ENCODE peak calls at places on chromosomes 2 and 18, in four cellular contexts. D is GM12878, I is IMR-90, X is SK-N-SH. G is an unnamed sample.

GRCh38 chr18:58541137-58541788 is 87.6 kb downstream of the ALPK2 start:
- DNase-seq in D (no peak), I (peak), X (no peak), G (peak)

GRCh38 chr2:70999362-70999761 is 4.7 kb upstream of the TEX261 start:
- DNase-seq in D (no peak), I (no peak), X (no peak), G (no peak)

GRCh38 chr2:239180526-239181073 is 220.2 kb downstream of the HDAC4 start:
- DNase-seq in D (no peak), I (no peak), X (no peak), G (no peak)

GRCh38 chr2:64369706-64370105 is 84.3 kb upstream of the LGALSL start:
- DNase-seq in D (no peak), I (no peak), X (no peak), G (no peak)

GRCh38 chr2:164703915-164704706 is 82.8 kb upstream of the GRB14 start:
- DNase-seq in D (no peak), I (no peak), X (no peak), G (no peak)

GRCh38 chr2:215019085-215019484 is 119.3 kb downstream of the ABCA12 start:
- DNase-seq in D (peak), I (no peak), X (no peak), G (no peak)

GRCh38 chr2:205461678-205462665 is 220.3 kb upstream of the NRP2 start:
- DNase-seq in D (no peak), I (peak), X (no peak), G (no peak)

GRCh38 chr2:69305712-69306611 is 81.1 kb downstream of the GFPT1 start:
- DNase-seq in D (no peak), I (no peak), X (peak), G (no peak)

GRCh38 chr2:217899231-217900009 is 103.4 kb downstream of the TNS1 start:
- DNase-seq in D (no peak), I (peak), X (peak), G (peak)

GRCh38 chr2:26707747-26708146 is 15.2 kb downstream of the KCNK3 start:
- DNase-seq in D (no peak), I (no peak), X (no peak), G (no peak)

GRCh38 chr18:28712172-28712571 is 535.2 kb upstream of the CDH2 start:
- DNase-seq in D (no peak), I (no peak), X (no peak), G (no peak)

GRCh38 chr2:20573611-20574422 is 77.1 kb downstream of the HS1BP3 start:
- DNase-seq in D (no peak), I (peak), X (no peak), G (no peak)

GRCh38 chr18:59379772-59380530 is 20.9 kb upstream of the LMAN1 start:
- DNase-seq in D (no peak), I (peak), X (no peak), G (no peak)

GRCh38 chr2:237858294-237859081 is 935 bp upstream of the RAMP1 start:
- DNase-seq in D (peak), I (peak), X (peak), G (peak)

GRCh38 chr2:173452436-173452835 is 97.8 kb downstream of the CDCA7 start:
- DNase-seq in D (no peak), I (no peak), X (no peak), G (no peak)

GRCh38 chr2:54531558-54531957 is 75.4 kb downstream of the SPTBN1 start:
- DNase-seq in D (no peak), I (peak), X (no peak), G (peak)

GRCh38 chr2:80281083-80281482 is 23.5 kb downstream of the LRRTM1 start:
- DNase-seq in D (no peak), I (no peak), X (no peak), G (no peak)
- TF ChIP-seq RFX5 in D (no peak), I (no peak), X (no peak), G (no peak)

DNA sequence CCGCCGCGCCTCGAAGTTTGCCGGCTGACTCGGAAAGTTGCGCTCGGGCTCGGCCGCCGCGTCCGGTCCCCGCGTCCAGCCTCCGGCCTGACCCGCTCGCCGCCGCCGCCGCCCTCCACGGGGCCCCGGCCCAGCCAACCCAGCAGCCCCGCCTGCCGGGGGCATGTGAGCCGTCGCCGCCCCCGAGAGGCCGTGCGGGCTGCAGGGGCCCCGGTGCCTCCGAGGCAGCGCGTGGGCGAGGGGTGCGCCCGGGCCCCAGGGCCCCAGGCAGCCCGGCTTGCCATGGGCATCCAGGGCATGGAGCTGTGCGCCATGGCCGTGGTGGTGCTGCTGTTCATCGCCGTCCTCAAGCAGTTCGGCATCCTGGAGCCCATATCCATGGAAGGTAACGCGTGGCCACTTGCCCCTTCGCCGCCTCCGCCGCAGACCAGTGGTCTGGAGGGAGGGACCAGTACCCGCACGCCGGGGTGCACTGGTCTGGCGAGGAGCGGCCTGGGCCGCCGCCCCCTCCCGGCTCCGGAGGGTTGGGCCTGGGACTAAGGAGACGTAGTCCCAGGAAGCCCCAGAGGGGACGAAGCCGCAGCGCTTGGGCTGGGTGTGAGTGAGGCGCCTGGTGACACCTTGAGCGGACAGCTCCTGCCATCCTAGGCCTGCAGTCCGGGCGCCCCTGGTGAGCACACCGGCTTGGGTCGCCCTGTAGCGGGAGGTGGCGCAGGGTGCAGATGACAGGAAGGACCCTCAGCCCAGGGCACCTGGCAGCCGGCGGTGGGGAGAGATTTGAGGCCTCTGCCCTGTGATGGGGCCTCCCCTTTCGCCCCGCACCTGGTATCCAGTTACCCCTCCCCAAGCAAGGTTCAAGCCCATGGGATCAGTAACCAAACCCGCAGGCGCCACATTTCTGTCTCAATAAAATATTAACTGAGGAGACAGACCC is 49.9 kb downstream of the KCNIP3 start:
- DNase-seq in D (no peak), I (no peak), X (peak), G (no peak)
- H3K4me2 ChIP-seq in D (no peak), I (peak), X (peak), G (peak)

GRCh38 chr2:135840601-135841000 is 3.6 kb upstream of the LCT start:
- DNase-seq in D (no peak), I (no peak), X (no peak), G (no peak)

GRCh38 chr2:135843671-135844070 is 6.7 kb upstream of the LCT start:
- DNase-seq in D (no peak), I (no peak), X (no peak), G (no peak)

GRCh38 chr2:135845257-135845656 is 8.3 kb upstream of the LCT start:
- DNase-seq in D (no peak), I (no peak), X (no peak), G (no peak)

GRCh38 chr2:135845997-135846396 is 9.0 kb upstream of the LCT start:
- DNase-seq in D (no peak), I (no peak), X (no peak), G (no peak)

GRCh38 chr2:135844285-135844985 is 7.5 kb upstream of the LCT start:
- DNase-seq in D (no peak), I (no peak), X (no peak), G (no peak)
- TF ChIP-seq RFX5 in D (no peak), I (no peak), X (no peak), G (no peak)

DNA sequence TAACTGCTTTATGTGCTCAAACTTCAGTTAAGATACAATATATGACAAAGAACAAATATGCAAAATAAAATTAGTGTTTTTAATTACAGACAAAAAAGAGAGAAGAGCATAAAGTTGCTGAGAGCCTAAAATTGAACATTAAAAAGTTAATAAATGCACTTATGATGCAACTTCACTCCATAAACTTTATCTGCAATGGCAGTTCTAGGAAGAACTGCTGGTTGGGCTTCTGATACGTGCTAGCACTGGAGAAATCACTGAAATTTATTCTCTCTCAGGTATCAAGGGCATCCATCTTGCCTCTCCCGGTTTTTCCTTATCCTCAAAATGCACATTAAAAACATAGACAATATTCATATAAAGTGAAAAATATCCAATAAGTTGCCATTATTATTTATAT is 35.7 kb downstream of the MYO3B start:
- DNase-seq in D (no peak), I (no peak), X (no peak), G (no peak)
- H3K4me2 ChIP-seq in D (peak), I (no peak), X (no peak), G (no peak)

GRCh38 chr2:161008311-161008710 is 151.9 kb upstream of the TANK start:
- DNase-seq in D (no peak), I (no peak), X (no peak), G (no peak)
- TF ChIP-seq RFX5 in D (no peak), I (no peak), X (no peak), G (no peak)

DNA sequence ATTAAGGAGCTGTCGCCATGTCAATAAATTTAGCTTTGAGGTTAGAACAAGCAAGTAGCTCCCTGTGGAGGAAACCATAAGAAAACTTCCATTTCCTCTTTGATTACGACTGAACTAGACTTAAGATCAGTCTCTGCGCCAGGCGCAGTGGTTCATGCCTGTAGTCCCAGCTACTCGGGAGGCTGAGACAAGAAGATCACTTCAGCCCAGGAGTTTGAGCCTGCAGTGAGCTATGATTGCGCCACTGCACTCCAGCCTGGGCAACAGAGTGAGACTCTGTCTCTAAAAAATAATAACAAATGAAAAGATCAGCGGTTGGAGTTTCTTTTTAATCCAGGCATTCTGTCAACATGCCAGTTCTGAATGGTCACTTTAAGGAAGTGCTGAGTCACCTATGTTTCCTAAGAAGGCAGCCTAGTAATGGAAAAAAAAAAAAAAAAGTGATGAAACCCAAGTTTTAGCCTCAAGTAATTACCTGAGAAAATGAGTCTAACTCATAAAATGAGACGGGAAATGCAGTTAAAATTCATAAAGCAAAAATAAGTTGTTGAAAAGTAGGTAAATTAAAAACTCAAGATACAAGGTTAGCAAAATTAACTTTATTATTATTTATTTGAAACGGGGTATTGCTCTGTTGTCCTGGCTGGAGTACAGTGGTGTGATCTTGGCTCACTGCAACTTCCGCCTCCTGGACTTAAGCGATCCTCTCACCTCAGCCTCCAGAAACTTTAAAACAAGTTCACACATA is 10.2 kb downstream of the C18orf32 start:
- DNase-seq in D (no peak), I (peak), X (no peak), G (peak)
- H3K4me2 ChIP-seq in D (peak), I (no peak), X (no peak), G (peak)

DNA sequence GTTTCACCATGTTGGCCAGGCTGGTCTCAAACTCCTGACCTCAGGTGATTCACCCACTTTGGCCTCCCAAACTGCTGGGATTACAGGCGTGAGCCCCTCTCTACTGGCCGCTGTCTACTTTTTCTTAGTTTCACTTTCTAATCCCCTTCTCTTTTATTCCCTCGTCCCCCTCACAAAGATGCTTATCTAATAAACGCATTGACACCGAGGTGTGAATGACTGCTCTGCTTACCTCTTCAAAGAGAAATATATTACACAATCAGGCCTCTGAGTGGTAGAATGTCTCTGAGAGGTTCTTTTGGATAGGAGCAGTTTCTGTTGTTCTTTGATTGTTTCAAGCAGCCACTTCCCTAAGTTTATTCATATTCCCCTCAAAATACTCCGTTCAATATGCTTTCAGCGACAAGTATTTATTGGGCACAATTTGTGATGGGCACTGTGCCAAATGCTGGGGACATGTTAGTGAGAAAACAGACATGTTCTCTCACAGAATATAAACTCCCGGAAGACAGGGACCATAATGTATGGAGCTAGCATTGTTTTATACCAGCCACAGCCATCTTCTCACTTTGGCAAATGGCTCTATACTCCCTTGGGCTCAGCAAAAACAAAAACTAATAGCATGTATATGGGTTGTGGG is 34.7 kb upstream of the RAPH1 start:
- DNase-seq in D (no peak), I (no peak), X (no peak), G (no peak)
- TF ChIP-seq RFX5 in D (no peak), I (no peak), X (no peak), G (no peak)

DNA sequence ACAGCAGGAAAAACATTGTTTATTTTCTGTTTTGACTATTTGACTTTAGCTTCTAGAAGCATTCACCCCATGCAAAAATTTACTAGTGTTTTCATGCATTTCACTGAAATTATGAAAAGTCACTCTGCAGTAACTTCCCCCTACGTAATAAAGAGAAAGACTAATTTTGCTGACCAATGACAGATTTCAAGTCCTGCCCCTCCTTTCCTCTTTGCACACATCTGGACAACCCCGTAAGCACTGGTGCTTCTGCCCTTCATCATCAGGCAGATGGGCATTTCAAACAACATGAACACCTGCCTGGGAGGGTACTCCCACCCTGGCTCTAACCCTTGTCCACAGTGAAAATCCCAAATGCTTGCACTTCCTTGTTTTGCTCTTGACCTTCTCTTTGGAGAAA is 815.0 kb upstream of the ID2 start:
- DNase-seq in D (no peak), I (no peak), X (no peak), G (no peak)
- H3K4me2 ChIP-seq in D (no peak), I (no peak), X (no peak), G (no peak)